ENCODE peak calls at places on chromosome 7, in six cellular contexts. F, A, Z, K, O and S are unnamed samples.

GRCh38 chr7:98831641-98832221 is 38.1 kb downstream of the TMEM130 start:
- DNase-seq in F (peak), A (no peak), Z (peak), K (no peak), O (no peak), S (no peak)

GRCh38 chr7:140231779-140232491 is 55.2 kb upstream of the KDM7A start:
- DNase-seq in F (no peak), A (no peak), Z (no peak), K (no peak), O (no peak), S (no peak)

GRCh38 chr7:71237945-71238344 is 106.0 kb downstream of the GALNT17 start:
- DNase-seq in F (peak), A (no peak), Z (no peak), K (no peak), O (no peak), S (no peak)

GRCh38 chr7:47195641-47196040 is 386.3 kb downstream of the TNS3 start:
- DNase-seq in F (peak), A (peak), Z (no peak), K (no peak), O (no peak), S (peak)

GRCh38 chr7:159092701-159093121 is 52.0 kb downstream of the VIPR2 start:
- DNase-seq in F (no peak), A (no peak), Z (no peak), K (no peak), O (no peak), S (no peak)

GRCh38 chr7:36862685-36863375 is 138.5 kb upstream of the AOAH start:
- DNase-seq in F (no peak), A (no peak), Z (no peak), K (no peak), O (no peak), S (no peak)

GRCh38 chr7:87354749-87355148 is 9.3 kb downstream of the CROT start:
- DNase-seq in F (peak), A (peak), Z (no peak), K (no peak), O (no peak), S (no peak)

GRCh38 chr7:26857534-26858228 is 6.7 kb downstream of the SKAP2 start:
- DNase-seq in F (peak), A (no peak), Z (no peak), K (no peak), O (no peak), S (no peak)

GRCh38 chr7:122719010-122719578 is 16.4 kb upstream of the RNF148 start:
- DNase-seq in F (no peak), A (no peak), Z (no peak), K (no peak), O (no peak), S (no peak)

GRCh38 chr7:154430640-154431039 is 378.4 kb downstream of the DPP6 start:
- DNase-seq in F (no peak), A (no peak), Z (no peak), K (no peak), O (no peak), S (no peak)

GRCh38 chr7:32253245-32253644 is 183.0 kb upstream of the PDE1C start:
- DNase-seq in F (no peak), A (no peak), Z (no peak), K (no peak), O (no peak), S (no peak)

GRCh38 chr7:31458203-31458602 is 55.7 kb upstream of the ITPRID1 start:
- DNase-seq in F (peak), A (no peak), Z (no peak), K (no peak), O (no peak), S (no peak)

GRCh38 chr7:84088669-84089278 is 105.8 kb downstream of the SEMA3A start:
- DNase-seq in F (no peak), A (no peak), Z (no peak), K (no peak), O (no peak), S (no peak)

GRCh38 chr7:142498364-142498763 is 240.5 kb upstream of the PRSS58 start:
- DNase-seq in F (no peak), A (no peak), Z (no peak), K (no peak), O (no peak), S (no peak)

GRCh38 chr7:69591805-69592204 is 6.5 kb upstream of the AUTS2 start:
- DNase-seq in F (no peak), A (no peak), Z (no peak), K (no peak), O (no peak), S (no peak)

GRCh38 chr7:130150587-130150986 is 54.6 kb downstream of the TMEM209 start:
- DNase-seq in F (peak), A (no peak), Z (no peak), K (no peak), O (no peak), S (no peak)
- TF ChIP-seq REST in F (no peak), A (no peak), Z (no peak), K (no peak), O (no peak), S (no peak)

DNA sequence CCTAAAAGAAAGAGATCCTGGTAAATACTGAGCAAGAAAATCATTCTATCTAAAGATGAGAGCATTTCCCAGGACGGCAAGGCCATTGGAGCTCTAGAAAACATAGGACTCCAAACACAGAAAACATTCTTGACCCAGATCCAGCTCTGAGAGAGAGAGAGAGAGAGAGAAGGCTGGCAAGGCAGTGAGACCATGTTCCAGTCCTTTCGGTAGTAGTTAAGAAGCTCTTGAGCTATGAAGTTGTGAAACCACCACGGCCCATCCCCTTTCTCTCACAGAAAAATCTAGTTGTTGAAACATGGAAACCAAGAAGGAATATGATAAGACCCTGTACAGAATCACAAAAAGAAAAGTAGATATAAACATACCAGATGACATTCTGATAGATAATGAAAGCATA is 212.4 kb upstream of the NPSR1 start:
- DNase-seq in F (no peak), A (no peak), Z (no peak), K (no peak), O (no peak), S (no peak)
- TF ChIP-seq REST in F (no peak), A (no peak), Z (no peak), K (no peak), O (no peak), S (no peak)

GRCh38 chr7:34078864-34079263 is 173.5 kb downstream of the BMPER start:
- DNase-seq in F (no peak), A (no peak), Z (no peak), K (no peak), O (no peak), S (no peak)

GRCh38 chr7:34083440-34083839 is 178.1 kb downstream of the BMPER start:
- DNase-seq in F (no peak), A (no peak), Z (no peak), K (no peak), O (no peak), S (no peak)

GRCh38 chr7:34077168-34077567 is 171.8 kb downstream of the BMPER start:
- DNase-seq in F (no peak), A (no peak), Z (no peak), K (no peak), O (no peak), S (no peak)

GRCh38 chr7:34081931-34082330 is 176.6 kb downstream of the BMPER start:
- DNase-seq in F (no peak), A (no peak), Z (no peak), K (no peak), O (no peak), S (no peak)

DNA sequence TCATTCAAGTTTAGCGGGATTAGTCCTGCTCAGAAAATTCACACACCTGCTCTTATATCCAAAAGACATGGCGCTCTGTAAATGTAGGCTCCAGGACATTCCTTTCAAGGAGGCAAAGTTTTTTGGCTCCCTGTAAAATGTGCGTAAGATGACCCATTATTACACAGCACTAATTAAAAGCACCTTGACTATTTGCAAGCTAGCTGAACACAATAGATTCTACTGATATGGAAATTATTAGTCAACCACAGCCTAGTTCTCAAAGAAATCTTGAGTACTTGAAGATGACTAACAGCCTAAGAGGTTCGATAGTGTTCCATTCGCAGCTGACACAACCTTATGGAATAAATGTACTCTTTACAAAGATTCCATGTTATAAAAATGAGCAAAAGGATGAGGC is 175.2 kb downstream of the BMPER start:
- DNase-seq in F (no peak), A (no peak), Z (no peak), K (no peak), O (no peak), S (no peak)
- TF ChIP-seq REST in F (no peak), A (no peak), Z (no peak), K (no peak), O (no peak), S (no peak)

GRCh38 chr7:80907612-80908011 is 11.2 kb downstream of the SEMA3C start:
- DNase-seq in F (no peak), A (no peak), Z (no peak), K (no peak), O (no peak), S (no peak)

GRCh38 chr7:80910228-80910627 is 8.6 kb downstream of the SEMA3C start:
- DNase-seq in F (no peak), A (no peak), Z (no peak), K (no peak), O (no peak), S (no peak)

GRCh38 chr7:80905334-80905733 is 13.5 kb downstream of the SEMA3C start:
- DNase-seq in F (no peak), A (no peak), Z (no peak), K (no peak), O (no peak), S (no peak)

GRCh38 chr7:80908360-80908797 is 10.5 kb downstream of the SEMA3C start:
- DNase-seq in F (no peak), A (no peak), Z (no peak), K (no peak), O (no peak), S (no peak)

DNA sequence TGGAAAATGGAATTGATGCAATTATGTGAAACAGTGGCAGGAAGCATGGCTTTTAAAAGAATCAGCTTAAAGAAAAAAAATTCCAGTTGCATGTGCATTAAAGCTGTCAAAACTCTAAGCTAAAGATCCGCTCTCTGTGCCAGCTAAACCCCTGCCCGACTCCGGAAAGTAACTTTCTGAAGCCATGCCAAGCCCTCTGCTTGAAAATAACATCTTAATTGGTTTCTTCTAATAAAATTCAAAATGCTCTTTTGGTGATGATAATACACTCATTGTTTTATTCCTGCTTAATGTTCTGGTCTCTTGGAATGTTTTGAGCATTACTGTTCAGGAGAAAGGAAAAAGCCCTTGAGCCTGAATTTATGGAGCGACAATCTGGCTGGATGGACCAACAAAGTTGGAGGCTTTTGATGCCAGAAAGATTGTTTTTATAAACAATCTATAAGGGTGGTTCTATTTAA is 11.7 kb downstream of the SEMA3C start:
- DNase-seq in F (no peak), A (no peak), Z (no peak), K (no peak), O (no peak), S (no peak)
- TF ChIP-seq REST in F (no peak), A (no peak), Z (no peak), K (no peak), O (no peak), S (no peak)

DNA sequence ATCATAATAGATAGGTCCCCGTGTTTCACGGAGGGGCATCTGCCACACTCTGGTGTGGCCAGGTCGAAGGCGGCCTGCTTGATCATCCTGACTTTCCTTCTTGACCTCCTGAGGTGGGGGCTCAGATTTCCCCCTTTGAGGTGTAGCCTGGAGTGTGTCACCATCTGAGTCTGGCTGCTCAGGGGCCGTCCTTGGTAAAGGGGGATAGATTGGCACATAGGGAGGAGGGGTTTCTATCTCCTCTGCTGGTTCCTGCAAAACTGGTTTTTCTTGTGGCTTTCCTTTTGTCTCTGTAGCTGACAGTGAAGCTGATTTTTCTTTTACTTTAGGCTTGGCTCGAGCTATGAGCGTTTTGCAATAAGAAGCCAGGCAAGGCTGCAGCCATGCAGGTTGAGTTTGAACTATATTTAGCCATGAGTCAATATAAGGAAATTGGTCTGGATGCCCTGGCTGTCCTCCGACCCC is 7.1 kb upstream of the ZNF117 start:
- DNase-seq in F (peak), A (no peak), Z (no peak), K (no peak), O (no peak), S (no peak)
- TF ChIP-seq REST in F (no peak), A (no peak), Z (no peak), K (no peak), O (no peak), S (no peak)

DNA sequence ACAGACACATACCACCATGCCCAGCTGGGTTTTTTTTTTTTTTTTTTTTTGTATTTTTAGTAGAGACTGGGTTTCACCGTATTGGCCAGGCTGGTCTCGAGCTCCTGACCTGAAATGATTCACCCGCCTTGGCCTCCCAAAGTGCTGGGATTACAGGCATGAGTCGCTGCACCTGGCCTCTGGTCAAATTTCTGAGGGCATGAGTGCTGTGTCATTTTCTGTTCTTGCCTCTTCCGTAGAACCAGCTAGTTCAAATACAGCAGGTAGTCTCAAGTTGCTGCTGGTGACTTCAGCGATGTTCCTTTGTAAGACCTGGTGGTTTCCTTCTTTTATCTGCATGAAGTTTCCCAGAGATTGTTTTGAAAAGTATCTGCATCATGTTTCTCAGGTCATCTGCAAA is 134.8 kb upstream of the SHH start:
- DNase-seq in F (no peak), A (no peak), Z (no peak), K (no peak), O (no peak), S (no peak)
- TF ChIP-seq REST in F (no peak), A (no peak), Z (no peak), K (no peak), O (no peak), S (no peak)

GRCh38 chr7:105677395-105677701 is 96.1 kb upstream of the EFCAB10 start:
- DNase-seq in F (no peak), A (no peak), Z (no peak), K (no peak), O (no peak), S (no peak)

GRCh38 chr7:105677803-105678583 is 96.7 kb upstream of the EFCAB10 start:
- DNase-seq in F (no peak), A (no peak), Z (no peak), K (no peak), O (peak), S (no peak)

GRCh38 chr7:105675873-105676484 is 94.7 kb upstream of the EFCAB10 start:
- DNase-seq in F (no peak), A (no peak), Z (no peak), K (no peak), O (no peak), S (no peak)

GRCh38 chr7:105680505-105681187 is 99.4 kb upstream of the EFCAB10 start:
- DNase-seq in F (no peak), A (no peak), Z (peak), K (no peak), O (no peak), S (no peak)

DNA sequence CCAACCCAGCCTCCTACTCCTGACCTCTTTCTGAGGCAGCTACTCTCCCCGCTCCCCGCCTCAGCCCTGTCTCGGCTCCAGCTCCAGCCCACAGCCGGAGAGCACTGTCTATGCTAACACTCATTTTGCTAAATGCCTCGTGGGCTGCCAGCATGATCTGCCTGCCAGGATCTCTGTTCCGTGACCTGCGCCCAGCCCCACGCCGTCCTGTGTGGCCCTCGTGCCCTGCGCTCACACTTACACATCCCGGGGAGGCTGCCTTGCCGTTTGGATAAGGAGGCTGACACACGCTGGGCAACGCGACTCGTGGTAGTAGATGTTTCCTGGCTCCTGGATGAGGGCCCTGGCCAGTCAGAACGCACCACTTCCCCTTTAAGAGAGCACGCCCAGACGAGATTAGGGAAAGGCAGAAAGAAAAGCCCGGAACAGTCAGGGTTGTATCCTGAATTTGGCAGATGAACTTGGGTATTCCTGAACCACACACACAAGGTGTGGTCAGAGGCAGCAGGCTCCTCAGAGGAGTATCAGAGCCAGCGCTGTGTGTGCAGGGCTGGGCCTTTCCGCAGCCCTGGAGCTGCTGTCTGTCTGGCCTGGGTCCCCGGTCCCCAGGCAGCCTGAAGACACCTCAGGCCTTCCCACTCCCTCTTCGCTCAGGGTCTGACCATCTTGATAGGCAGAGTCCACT is 97.7 kb upstream of the EFCAB10 start:
- DNase-seq in F (peak), A (no peak), Z (no peak), K (no peak), O (peak), S (no peak)
- TF ChIP-seq REST in F (no peak), A (no peak), Z (no peak), K (no peak), O (peak), S (no peak)

DNA sequence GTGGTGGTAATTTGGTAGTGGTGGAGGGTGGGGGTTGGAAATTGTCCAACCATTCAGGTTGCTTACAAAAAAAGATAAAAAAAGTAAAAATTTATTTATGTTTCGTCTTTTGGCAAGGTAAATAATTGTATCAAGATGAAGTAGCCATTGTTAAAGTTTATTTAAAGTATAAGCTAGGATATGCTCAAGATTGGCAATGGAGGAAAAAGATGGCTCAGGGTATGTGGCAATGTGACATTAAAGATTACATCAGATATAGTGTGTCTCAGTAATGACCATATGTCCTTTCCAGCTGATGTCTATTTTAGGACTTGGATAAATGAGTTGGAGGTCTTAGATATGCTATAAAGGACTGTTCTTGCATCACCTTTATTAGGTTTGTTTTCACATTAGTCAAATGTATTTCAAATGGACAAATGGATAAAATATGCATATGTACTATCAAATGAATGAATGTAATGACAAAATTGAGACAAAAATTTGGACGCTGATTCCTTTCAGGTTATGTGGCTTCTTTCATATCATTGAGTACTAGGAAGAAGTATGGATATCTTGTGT is 60.9 kb downstream of the ST7 start:
- DNase-seq in F (no peak), A (no peak), Z (no peak), K (no peak), O (no peak), S (no peak)
- TF ChIP-seq REST in F (no peak), A (no peak), Z (no peak), K (no peak), O (no peak), S (no peak)

DNA sequence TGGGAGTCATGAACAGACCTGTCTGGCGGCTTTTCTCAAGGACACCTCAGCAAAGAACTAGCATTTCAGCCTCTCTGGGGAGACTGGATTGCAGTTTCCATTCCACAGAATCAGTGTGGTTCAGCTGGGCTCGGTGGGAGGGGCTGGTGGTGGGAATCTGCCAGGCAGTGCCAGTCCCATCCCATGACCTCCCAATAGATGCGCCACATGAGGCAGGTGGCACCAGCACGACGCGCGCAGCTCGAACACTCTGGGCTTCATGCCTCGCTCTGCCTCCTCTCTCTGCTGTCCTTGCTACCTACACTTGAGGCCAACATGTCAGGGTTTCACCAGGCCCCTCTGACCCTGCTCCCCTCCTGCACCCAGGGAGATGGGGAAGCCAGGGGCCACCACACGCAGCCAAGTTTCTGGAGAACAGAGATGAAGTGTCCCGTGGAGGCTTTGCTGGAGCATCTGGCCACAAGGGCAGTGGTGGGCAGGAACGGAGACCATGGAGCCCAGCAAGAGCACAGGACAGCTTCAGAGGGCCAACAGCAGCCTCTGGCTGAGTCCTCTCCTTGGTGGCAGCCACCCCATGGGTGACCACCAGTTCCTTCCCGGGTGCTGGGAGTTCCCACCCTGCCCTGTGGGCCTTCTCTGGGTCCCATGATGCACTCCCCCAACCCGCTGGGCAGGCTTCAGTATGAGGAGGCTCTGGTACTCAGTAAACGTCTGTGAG is 2.3 kb downstream of the NACAD start:
- DNase-seq in F (no peak), A (no peak), Z (no peak), K (no peak), O (no peak), S (no peak)
- TF ChIP-seq REST in F (no peak), A (no peak), Z (no peak), K (no peak), O (no peak), S (no peak)